ENCODE peak calls at places on chromosomes 7 and 10, in eight cellular contexts. One of them, this sample, is unnamed.

GRCh38 chr10:80144302-80145131 is 12.0 kb downstream of the PLAC9 start:
- DNase-seq in skeletal muscle cell: no peak
- DNase-seq in HCEC 1CT: no peak
- DNase-seq in OCI-LY7: peak; percentile 67
- DNase-seq in SK-N-SH: peak; percentile 46
- DNase-seq in activated CD4-positive, alpha-beta T cell treated with anti-CD3 and anti-CD28 coated beads, Interleukin-2, amount 50 U/mL, for 24 hours: no peak
- DNase-seq in kidney epithelial cell: no peak
- DNase-seq in osteocyte: no peak
- DNase-seq in this sample: no peak

GRCh38 chr10:101617102-101617823 is 29.1 kb downstream of the DPCD start:
- DNase-seq in HCEC 1CT: peak; percentile 5
- DNase-seq in activated CD4-positive, alpha-beta T cell treated with anti-CD3 and anti-CD28 coated beads, Interleukin-2, amount 50 U/mL, for 24 hours: no peak
- DNase-seq in SK-N-SH: peak; percentile 52
- DNase-seq in OCI-LY7: peak; percentile 95
- DNase-seq in kidney epithelial cell: no peak
- DNase-seq in osteocyte: no peak
- DNase-seq in skeletal muscle cell: no peak
- DNase-seq in this sample: no peak

GRCh38 chr7:65840446-65840845 is 32.4 kb upstream of the VKORC1L1 start:
- DNase-seq in kidney epithelial cell: no peak
- DNase-seq in osteocyte: no peak
- DNase-seq in activated CD4-positive, alpha-beta T cell treated with anti-CD3 and anti-CD28 coated beads, Interleukin-2, amount 50 U/mL, for 24 hours: no peak
- DNase-seq in SK-N-SH: no peak
- DNase-seq in HCEC 1CT: no peak
- DNase-seq in OCI-LY7: no peak
- DNase-seq in skeletal muscle cell: no peak
- DNase-seq in this sample: no peak

GRCh38 chr7:20030915-20031362 is 186.2 kb downstream of the MACC1 start:
- DNase-seq in skeletal muscle cell: no peak
- DNase-seq in HCEC 1CT: peak; percentile 92
- DNase-seq in kidney epithelial cell: no peak
- DNase-seq in osteocyte: no peak
- DNase-seq in activated CD4-positive, alpha-beta T cell treated with anti-CD3 and anti-CD28 coated beads, Interleukin-2, amount 50 U/mL, for 24 hours: no peak
- DNase-seq in SK-N-SH: no peak
- DNase-seq in OCI-LY7: no peak
- DNase-seq in this sample: peak; percentile 15

GRCh38 chr7:12030116-12030515 is 181.0 kb upstream of the TMEM106B start:
- DNase-seq in activated CD4-positive, alpha-beta T cell treated with anti-CD3 and anti-CD28 coated beads, Interleukin-2, amount 50 U/mL, for 24 hours: no peak
- DNase-seq in HCEC 1CT: no peak
- DNase-seq in kidney epithelial cell: no peak
- DNase-seq in OCI-LY7: no peak
- DNase-seq in SK-N-SH: no peak
- DNase-seq in skeletal muscle cell: peak; percentile 22
- DNase-seq in osteocyte: no peak
- DNase-seq in this sample: no peak

GRCh38 chr10:55750458-55750857 is 610.6 kb downstream of the ZWINT start:
- DNase-seq in skeletal muscle cell: no peak
- DNase-seq in OCI-LY7: no peak
- DNase-seq in HCEC 1CT: no peak
- DNase-seq in activated CD4-positive, alpha-beta T cell treated with anti-CD3 and anti-CD28 coated beads, Interleukin-2, amount 50 U/mL, for 24 hours: no peak
- DNase-seq in SK-N-SH: no peak
- DNase-seq in osteocyte: no peak
- DNase-seq in kidney epithelial cell: no peak
- DNase-seq in this sample: no peak

GRCh38 chr7:10739401-10739800 is 234.3 kb upstream of the PHF14 start:
- DNase-seq in osteocyte: no peak
- DNase-seq in skeletal muscle cell: no peak
- DNase-seq in OCI-LY7: no peak
- DNase-seq in activated CD4-positive, alpha-beta T cell treated with anti-CD3 and anti-CD28 coated beads, Interleukin-2, amount 50 U/mL, for 24 hours: no peak
- DNase-seq in HCEC 1CT: no peak
- DNase-seq in SK-N-SH: no peak
- DNase-seq in kidney epithelial cell: no peak
- DNase-seq in this sample: no peak

GRCh38 chr7:51234139-51234538 is 82.5 kb downstream of the COBL start:
- DNase-seq in osteocyte: no peak
- DNase-seq in skeletal muscle cell: no peak
- DNase-seq in HCEC 1CT: no peak
- DNase-seq in SK-N-SH: no peak
- DNase-seq in activated CD4-positive, alpha-beta T cell treated with anti-CD3 and anti-CD28 coated beads, Interleukin-2, amount 50 U/mL, for 24 hours: no peak
- DNase-seq in OCI-LY7: no peak
- DNase-seq in kidney epithelial cell: no peak
- DNase-seq in this sample: no peak

GRCh38 chr7:26388256-26388655 is 96.6 kb downstream of the SNX10 start:
- DNase-seq in HCEC 1CT: no peak
- DNase-seq in OCI-LY7: no peak
- DNase-seq in skeletal muscle cell: no peak
- DNase-seq in osteocyte: no peak
- DNase-seq in activated CD4-positive, alpha-beta T cell treated with anti-CD3 and anti-CD28 coated beads, Interleukin-2, amount 50 U/mL, for 24 hours: no peak
- DNase-seq in SK-N-SH: no peak
- DNase-seq in kidney epithelial cell: no peak
- DNase-seq in this sample: no peak

GRCh38 chr7:100563809-100564400 is 9.8 kb downstream of the SAP25 start:
- DNase-seq in activated CD4-positive, alpha-beta T cell treated with anti-CD3 and anti-CD28 coated beads, Interleukin-2, amount 50 U/mL, for 24 hours: peak; percentile 79
- DNase-seq in skeletal muscle cell: no peak
- DNase-seq in SK-N-SH: peak; percentile 95
- DNase-seq in HCEC 1CT: peak; percentile 55
- DNase-seq in OCI-LY7: peak; percentile 75
- DNase-seq in kidney epithelial cell: no peak
- DNase-seq in osteocyte: peak; percentile 92
- DNase-seq in this sample: peak; percentile 82

GRCh38 chr7:108488902-108489538 is 32.8 kb upstream of the NRCAM start:
- DNase-seq in skeletal muscle cell: no peak
- DNase-seq in kidney epithelial cell: no peak
- DNase-seq in OCI-LY7: no peak
- DNase-seq in SK-N-SH: no peak
- DNase-seq in HCEC 1CT: no peak
- DNase-seq in activated CD4-positive, alpha-beta T cell treated with anti-CD3 and anti-CD28 coated beads, Interleukin-2, amount 50 U/mL, for 24 hours: no peak
- DNase-seq in osteocyte: no peak
- DNase-seq in this sample: peak; percentile 63

GRCh38 chr10:125014086-125014830 is 72.3 kb downstream of the ZRANB1 start:
- DNase-seq in kidney epithelial cell: no peak
- DNase-seq in OCI-LY7: no peak
- DNase-seq in osteocyte: no peak
- DNase-seq in SK-N-SH: no peak
- DNase-seq in skeletal muscle cell: no peak
- DNase-seq in HCEC 1CT: no peak
- DNase-seq in activated CD4-positive, alpha-beta T cell treated with anti-CD3 and anti-CD28 coated beads, Interleukin-2, amount 50 U/mL, for 24 hours: no peak
- DNase-seq in this sample: no peak

GRCh38 chr7:76022026-76022780 is 25.6 kb downstream of the STYXL1 start:
- DNase-seq in skeletal muscle cell: no peak
- DNase-seq in SK-N-SH: no peak
- DNase-seq in activated CD4-positive, alpha-beta T cell treated with anti-CD3 and anti-CD28 coated beads, Interleukin-2, amount 50 U/mL, for 24 hours: no peak
- DNase-seq in OCI-LY7: no peak
- DNase-seq in HCEC 1CT: no peak
- DNase-seq in osteocyte: no peak
- DNase-seq in kidney epithelial cell: no peak
- DNase-seq in this sample: no peak

GRCh38 chr7:115113776-115114175 is 191.9 kb downstream of the MDFIC start:
- DNase-seq in OCI-LY7: no peak
- DNase-seq in skeletal muscle cell: no peak
- DNase-seq in kidney epithelial cell: no peak
- DNase-seq in activated CD4-positive, alpha-beta T cell treated with anti-CD3 and anti-CD28 coated beads, Interleukin-2, amount 50 U/mL, for 24 hours: no peak
- DNase-seq in HCEC 1CT: no peak
- DNase-seq in SK-N-SH: no peak
- DNase-seq in osteocyte: no peak
- DNase-seq in this sample: no peak

GRCh38 chr10:21057436-21057835 is 160.3 kb upstream of the NEBL start:
- DNase-seq in HCEC 1CT: no peak
- DNase-seq in skeletal muscle cell: no peak
- DNase-seq in SK-N-SH: no peak
- DNase-seq in osteocyte: no peak
- DNase-seq in OCI-LY7: no peak
- DNase-seq in activated CD4-positive, alpha-beta T cell treated with anti-CD3 and anti-CD28 coated beads, Interleukin-2, amount 50 U/mL, for 24 hours: no peak
- DNase-seq in kidney epithelial cell: no peak
- DNase-seq in this sample: no peak

GRCh38 chr10:122878799-122879338 is 512 bp downstream of the FAM24B start:
- DNase-seq in skeletal muscle cell: no peak
- DNase-seq in OCI-LY7: peak; percentile 11
- DNase-seq in activated CD4-positive, alpha-beta T cell treated with anti-CD3 and anti-CD28 coated beads, Interleukin-2, amount 50 U/mL, for 24 hours: no peak
- DNase-seq in HCEC 1CT: peak; percentile 25
- DNase-seq in SK-N-SH: peak; percentile 21
- DNase-seq in osteocyte: no peak
- DNase-seq in kidney epithelial cell: no peak
- DNase-seq in this sample: peak; percentile 23

GRCh38 chr10:117699436-117700075 is 157.0 kb downstream of the EMX2 start:
- DNase-seq in osteocyte: no peak
- DNase-seq in SK-N-SH: no peak
- DNase-seq in kidney epithelial cell: peak; percentile 14
- DNase-seq in activated CD4-positive, alpha-beta T cell treated with anti-CD3 and anti-CD28 coated beads, Interleukin-2, amount 50 U/mL, for 24 hours: no peak
- DNase-seq in skeletal muscle cell: no peak
- DNase-seq in HCEC 1CT: no peak
- DNase-seq in OCI-LY7: no peak
- DNase-seq in this sample: no peak

GRCh38 chr10:70126700-70127395 is 5.8 kb downstream of the AIFM2 start:
- DNase-seq in activated CD4-positive, alpha-beta T cell treated with anti-CD3 and anti-CD28 coated beads, Interleukin-2, amount 50 U/mL, for 24 hours: no peak
- DNase-seq in HCEC 1CT: no peak
- DNase-seq in SK-N-SH: no peak
- DNase-seq in kidney epithelial cell: no peak
- DNase-seq in skeletal muscle cell: no peak
- DNase-seq in osteocyte: no peak
- DNase-seq in OCI-LY7: no peak
- DNase-seq in this sample: no peak

GRCh38 chr7:131109011-131109756 is 218.5 kb upstream of the MKLN1 start:
- DNase-seq in skeletal muscle cell: no peak
- DNase-seq in SK-N-SH: no peak
- DNase-seq in osteocyte: no peak
- DNase-seq in HCEC 1CT: peak; percentile 53
- DNase-seq in kidney epithelial cell: no peak
- DNase-seq in activated CD4-positive, alpha-beta T cell treated with anti-CD3 and anti-CD28 coated beads, Interleukin-2, amount 50 U/mL, for 24 hours: no peak
- DNase-seq in OCI-LY7: no peak
- DNase-seq in this sample: peak; percentile 76

GRCh38 chr10:22308390-22308789 is 7.8 kb upstream of the COMMD3 start:
- DNase-seq in HCEC 1CT: peak; percentile 64
- DNase-seq in SK-N-SH: no peak
- DNase-seq in activated CD4-positive, alpha-beta T cell treated with anti-CD3 and anti-CD28 coated beads, Interleukin-2, amount 50 U/mL, for 24 hours: peak; percentile 27
- DNase-seq in OCI-LY7: no peak
- DNase-seq in skeletal muscle cell: no peak
- DNase-seq in kidney epithelial cell: no peak
- DNase-seq in osteocyte: no peak
- DNase-seq in this sample: peak; percentile 13

GRCh38 chr10:120145107-120145506 is 252.6 kb downstream of the SEC23IP start:
- DNase-seq in skeletal muscle cell: no peak
- DNase-seq in osteocyte: no peak
- DNase-seq in HCEC 1CT: no peak
- DNase-seq in SK-N-SH: peak; percentile 45
- DNase-seq in OCI-LY7: no peak
- DNase-seq in activated CD4-positive, alpha-beta T cell treated with anti-CD3 and anti-CD28 coated beads, Interleukin-2, amount 50 U/mL, for 24 hours: no peak
- DNase-seq in kidney epithelial cell: no peak
- DNase-seq in this sample: no peak